ENCODE peak calls at places on chromosomes 1 and 21, in five cellular contexts. One of them, this sample, is unnamed.

GRCh38 chr1:183887826-183888819 is 83.2 kb downstream of the RGL1 start:
- DNase-seq in ecto neural progenitor cell: no peak
- DNase-seq in HFFc6: no peak
- DNase-seq in substantia nigra: no peak
- DNase-seq in HT-29: no peak
- DNase-seq in this sample: no peak

GRCh38 chr1:228836954-228837481 is 101.7 kb downstream of the RHOU start:
- DNase-seq in ecto neural progenitor cell: no peak
- DNase-seq in HFFc6: no peak
- DNase-seq in substantia nigra: no peak
- DNase-seq in HT-29: peak
- DNase-seq in this sample: no peak

GRCh38 chr1:78003882-78004718 is 639 bp upstream of the DNAJB4 start:
- DNase-seq in ecto neural progenitor cell: peak
- DNase-seq in HFFc6: peak
- DNase-seq in substantia nigra: peak
- DNase-seq in HT-29: peak
- DNase-seq in this sample: peak

GRCh38 chr21:9753943-9754342 is 767.4 kb upstream of the TPTE start:
- DNase-seq in ecto neural progenitor cell: peak
- DNase-seq in HFFc6: no peak
- DNase-seq in substantia nigra: no peak
- DNase-seq in HT-29: no peak
- DNase-seq in this sample: no peak

GRCh38 chr1:35454175-35454574 is 103.0 kb downstream of the KIAA0319L start:
- DNase-seq in ecto neural progenitor cell: no peak
- DNase-seq in HFFc6: no peak
- DNase-seq in substantia nigra: no peak
- DNase-seq in HT-29: no peak
- DNase-seq in this sample: no peak

GRCh38 chr1:241834733-241835377 is 13.1 kb upstream of the EXO1 start:
- DNase-seq in ecto neural progenitor cell: no peak
- DNase-seq in HFFc6: peak
- DNase-seq in substantia nigra: no peak
- DNase-seq in HT-29: peak
- DNase-seq in this sample: peak

GRCh38 chr21:36816556-36817130 is 117.7 kb downstream of the SIM2 start:
- DNase-seq in ecto neural progenitor cell: no peak
- DNase-seq in HFFc6: no peak
- DNase-seq in substantia nigra: no peak
- DNase-seq in HT-29: no peak
- DNase-seq in this sample: no peak

GRCh38 chr1:50605186-50605875 is 182.1 kb upstream of the DMRTA2 start:
- DNase-seq in ecto neural progenitor cell: no peak
- DNase-seq in HFFc6: peak
- DNase-seq in substantia nigra: no peak
- DNase-seq in HT-29: peak
- DNase-seq in this sample: peak

This sample was measured in SK-MEL-5.